ENCODE peak calls at places on chromosomes 13 and 19, in eight cellular contexts. M is tibial nerve, D is uterus, O is mesenchymal stem cell, W is fibroblast of lung, C is neural progenitor cell, H is heart right ventricle, T is upper lobe of right lung. F is an unnamed sample.
A peak's percentile ranks its signal among the peaks of the same experiment; 100 is the strongest.

GRCh38 chr13:41544824-41545707 is 87.7 kb downstream of the RGCC start:
- DNase-seq in M (no peak), D (no peak), O (peak; percentile 26), W (no peak), C (no peak), H (no peak), T (no peak), F (no peak)

GRCh38 chr19:15469513-15470297 is 5.4 kb upstream of the RASAL3 start:
- DNase-seq in M (no peak), D (no peak), O (no peak), W (no peak), C (peak; percentile 32), H (no peak), T (peak; percentile 63), F (no peak)

GRCh38 chr13:64180756-64181155 is 2765.1 kb upstream of the PCDH20 start:
- DNase-seq in M (no peak), D (no peak), O (no peak), W (no peak), C (no peak), H (no peak), T (no peak), F (no peak)

GRCh38 chr13:28022848-28023518 is 34.5 kb upstream of the URAD start:
- DNase-seq in M (no peak), D (no peak), O (no peak), W (no peak), C (peak; percentile 26), H (no peak), T (no peak), F (no peak)

GRCh38 chr19:33771308-33772101 is 25.2 kb upstream of the KCTD15 start:
- DNase-seq in M (no peak), D (peak; percentile 29), O (peak; percentile 58), W (peak; percentile 57), C (peak; percentile 80), H (peak; percentile 74), T (peak; percentile 84), F (peak; percentile 81)

GRCh38 chr13:49113526-49114286 is 106.4 kb upstream of the MLNR start:
- DNase-seq in M (no peak), D (no peak), O (peak; percentile 37), W (peak; percentile 68), C (peak; percentile 7), H (no peak), T (no peak), F (no peak)

GRCh38 chr13:52353116-52353718 is 52.8 kb downstream of the THSD1 start:
- DNase-seq in M (no peak), D (no peak), O (no peak), W (peak; percentile 70), C (no peak), H (no peak), T (no peak), F (no peak)

GRCh38 chr19:46221981-46222610 is 7.4 kb upstream of the IGFL1 start:
- DNase-seq in M (peak; percentile 25), D (peak; percentile 63), O (peak; percentile 15), W (peak; percentile 39), C (no peak), H (peak; percentile 42), T (peak; percentile 85), F (peak; percentile 71)

GRCh38 chr13:75787249-75787940 is 151.3 kb downstream of the LMO7 start:
- DNase-seq in M (no peak), D (no peak), O (peak; percentile 47), W (no peak), C (no peak), H (no peak), T (no peak), F (no peak)

GRCh38 chr13:109737606-109738005 is 48.8 kb downstream of the IRS2 start:
- DNase-seq in M (no peak), D (no peak), O (no peak), W (peak; percentile 34), C (no peak), H (no peak), T (no peak), F (no peak)

GRCh38 chr13:38582133-38582532 is 104.7 kb upstream of the FREM2 start:
- DNase-seq in M (no peak), D (no peak), O (peak; percentile 29), W (peak; percentile 44), C (peak; percentile 61), H (no peak), T (no peak), F (no peak)

GRCh38 chr13:111924676-111925075 is 142.3 kb upstream of the SOX1 start:
- DNase-seq in M (no peak), D (no peak), O (no peak), W (no peak), C (no peak), H (no peak), T (no peak), F (no peak)

GRCh38 chr19:49883094-49883493 is 5.6 kb downstream of the TBC1D17 start:
- DNase-seq in M (no peak), D (no peak), O (no peak), W (no peak), C (no peak), H (no peak), T (no peak), F (no peak)

GRCh38 chr19:34145741-34146202 is 26.5 kb upstream of the LSM14A start:
- DNase-seq in M (no peak), D (peak; percentile 29), O (peak; percentile 55), W (peak; percentile 61), C (peak; percentile 74), H (no peak), T (no peak), F (no peak)

GRCh38 chr13:20182231-20182846 is 10.4 kb downstream of the GJB2 start:
- DNase-seq in M (no peak), D (no peak), O (peak; percentile 75), W (peak; percentile 83), C (peak; percentile 81), H (no peak), T (no peak), F (no peak)

GRCh38 chr13:25608181-25608580 is 236.4 kb downstream of the ATP8A2 start:
- DNase-seq in M (no peak), D (no peak), O (no peak), W (no peak), C (no peak), H (no peak), T (no peak), F (no peak)

GRCh38 chr13:68996671-68997030 is 1111.0 kb upstream of the ATXN8OS start:
- DNase-seq in M (no peak), D (no peak), O (no peak), W (no peak), C (no peak), H (no peak), T (no peak), F (no peak)

GRCh38 chr13:111335263-111335662 is 14.8 kb downstream of the TEX29 start:
- DNase-seq in M (no peak), D (no peak), O (no peak), W (no peak), C (no peak), H (no peak), T (no peak), F (no peak)

GRCh38 chr13:39012608-39013007 is 22.0 kb upstream of the STOML3 start:
- DNase-seq in M (no peak), D (no peak), O (no peak), W (no peak), C (peak; percentile 52), H (no peak), T (no peak), F (no peak)

GRCh38 chr13:24709186-24709913 is 29.1 kb downstream of the ATP12A start:
- DNase-seq in M (no peak), D (no peak), O (no peak), W (no peak), C (no peak), H (no peak), T (no peak), F (no peak)

GRCh38 chr19:50230379-50231351 is 27.2 kb downstream of the MYH14 start:
- DNase-seq in M (no peak), D (no peak), O (no peak), W (no peak), C (peak; percentile 57), H (peak; percentile 37), T (no peak), F (no peak)

GRCh38 chr19:19186742-19187141 is 5.2 kb downstream of the BORCS8 start:
- DNase-seq in M (no peak), D (no peak), O (no peak), W (no peak), C (no peak), H (no peak), T (no peak), F (no peak)

GRCh38 chr13:41317243-41317642 is 6.2 kb downstream of the NAA16 start:
- DNase-seq in M (no peak), D (no peak), O (no peak), W (no peak), C (no peak), H (no peak), T (no peak), F (no peak)

GRCh38 chr19:40596608-40597328 is 4.4 kb upstream of the LTBP4 start:
- DNase-seq in M (no peak), D (peak; percentile 69), O (peak; percentile 72), W (peak; percentile 54), C (peak; percentile 84), H (peak; percentile 69), T (peak; percentile 86), F (peak; percentile 83)

GRCh38 chr19:17862711-17863519 is 3.2 kb downstream of the RPL18A start:
- DNase-seq in M (no peak), D (no peak), O (no peak), W (no peak), C (no peak), H (no peak), T (no peak), F (no peak)

GRCh38 chr13:106318941-106319411 is 216.5 kb downstream of the EFNB2 start:
- DNase-seq in M (no peak), D (peak; percentile 21), O (peak; percentile 89), W (peak; percentile 87), C (no peak), H (no peak), T (no peak), F (no peak)

GRCh38 chr13:39016789-39017188 is 21.1 kb downstream of the PROSER1 start:
- DNase-seq in M (no peak), D (no peak), O (peak; percentile 30), W (peak; percentile 32), C (peak; percentile 68), H (no peak), T (no peak), F (no peak)

GRCh38 chr19:38660724-38661123 is 13.3 kb downstream of the ACTN4 start:
- DNase-seq in M (no peak), D (no peak), O (no peak), W (no peak), C (no peak), H (no peak), T (no peak), F (no peak)
- H3K4me1 ChIP-seq in M (peaks cover 12% of the 10 kb centered on the region), D (peaks cover 41% of the 10 kb centered on the region), O (peaks cover 54% of the 10 kb centered on the region), W (peaks cover 56% of the 10 kb centered on the region), C (peaks cover 50% of the 10 kb centered on the region), H (peaks cover 100% of the 10 kb centered on the region), T (peaks cover 100% of the 10 kb centered on the region), F (peaks cover 96% of the 10 kb centered on the region)

GRCh38 chr13:46712524-46712923 is 84.4 kb downstream of the ESD start:
- DNase-seq in M (no peak), D (no peak), O (no peak), W (no peak), C (peak; percentile 34), H (no peak), T (no peak), F (no peak)
- H3K27ac ChIP-seq in M (no peak overlapping the region), D (no peak overlapping the region), O (peak overlapping the region; percentile 5), W (no peak overlapping the region), C (no peak overlapping the region), H (no peak overlapping the region), T (no peak overlapping the region), F (no peak overlapping the region)

GRCh38 chr13:114128624-114129522 is 3.5 kb downstream of the RASA3 start:
- DNase-seq in M (peak; percentile 55), D (peak; percentile 69), O (peak; percentile 98), W (peak; percentile 85), C (no peak), H (peak; percentile 75), T (peak; percentile 86), F (peak; percentile 87)
- H3K4me1 ChIP-seq in M (no peaks in the 10 kb centered on the region), D (no peaks in the 10 kb centered on the region), O (peaks cover 49% of the 10 kb centered on the region), W (peaks cover 22% of the 10 kb centered on the region), C (peaks cover 26% of the 10 kb centered on the region), H (peaks cover 52% of the 10 kb centered on the region), T (peaks cover 52% of the 10 kb centered on the region), F (peaks cover 38% of the 10 kb centered on the region)

GRCh38 chr19:13692096-13692495 is 72.2 kb upstream of the MRI1 start:
- DNase-seq in M (no peak), D (no peak), O (no peak), W (peak; percentile 46), C (no peak), H (no peak), T (no peak), F (no peak)
- H3K27ac ChIP-seq in M (no peak overlapping the region), D (no peak overlapping the region), O (no peak overlapping the region), W (no peak overlapping the region), C (no peak overlapping the region), H (no peak overlapping the region), T (no peak overlapping the region), F (no peak overlapping the region)